ENCODE peak calls at places on chromosomes 5 and 9, in nine cellular contexts. E, O, S, W, K, Q, B, U and G are unnamed samples.

GRCh38 chr9:136367296-136368145 is 4.0 kb upstream of the DNLZ start:
- DNase-seq in B (no peak), U (no peak), O (no peak), S (no peak), E (no peak), W (no peak), K (no peak), Q (no peak), G (no peak)

GRCh38 chr9:130110596-130111021 is 56.9 kb downstream of the GPR107 start:
- DNase-seq in Q (no peak), U (peak; percentile 19), W (peak; percentile 61), E (no peak), K (peak; percentile 41), O (peak; percentile 44), S (peak; percentile 59), B (no peak), G (no peak)

GRCh38 chr5:10374032-10374431 is 20.5 kb downstream of the MARCHF6 start:
- DNase-seq in E (no peak), K (no peak), W (no peak), U (no peak), B (no peak), Q (no peak), O (no peak), S (no peak), G (no peak)

GRCh38 chr9:107712390-107712789 is 222.8 kb upstream of the KLF4 start:
- DNase-seq in S (peak; percentile 76), U (peak; percentile 56), B (peak; percentile 35), E (no peak), O (peak; percentile 59), W (peak; percentile 70), K (peak; percentile 48), Q (peak; percentile 95), G (no peak)

GRCh38 chr9:127904888-127905728 is 5.7 kb upstream of the ST6GALNAC6 start:
- DNase-seq in Q (no peak), O (no peak), E (no peak), B (no peak), K (no peak), W (no peak), S (no peak), U (no peak), G (peak; percentile 91)

GRCh38 chr5:66442951-66443445 is 153.2 kb upstream of the MAST4 start:
- DNase-seq in U (no peak), S (no peak), K (peak; percentile 95), E (no peak), B (no peak), O (peak; percentile 95), Q (no peak), W (peak; percentile 19), G (no peak)

GRCh38 chr9:33082538-33083326 is 6.3 kb upstream of the SMU1 start:
- DNase-seq in E (no peak), W (no peak), O (no peak), B (no peak), U (no peak), S (no peak), Q (peak; percentile 47), K (no peak), G (no peak)

GRCh38 chr9:92064711-92065110 is 50.5 kb downstream of the SPTLC1 start:
- DNase-seq in S (peak; percentile 73), U (peak; percentile 74), O (peak; percentile 71), B (no peak), W (peak; percentile 77), Q (no peak), E (no peak), K (peak; percentile 66), G (no peak)

GRCh38 chr9:91395106-91395552 is 28.5 kb downstream of the NFIL3 start:
- DNase-seq in E (no peak), W (peak; percentile 71), U (peak; percentile 33), S (peak; percentile 53), B (no peak), K (peak; percentile 83), O (peak; percentile 87), Q (peak; percentile 96), G (no peak)

GRCh38 chr5:56516034-56516433 is 282.9 kb upstream of the ANKRD55 start:
- DNase-seq in U (no peak), W (no peak), S (no peak), Q (peak; percentile 87), K (no peak), E (no peak), O (no peak), B (no peak), G (no peak)

GRCh38 chr9:125438506-125439433 is 177.1 kb downstream of the GAPVD1 start:
- DNase-seq in U (no peak), Q (no peak), K (no peak), S (no peak), E (no peak), B (peak; percentile 68), O (no peak), W (no peak), G (no peak)

GRCh38 chr5:40559306-40559705 is 120.4 kb upstream of the PTGER4 start:
- DNase-seq in U (no peak), O (no peak), B (no peak), E (no peak), K (no peak), Q (no peak), W (no peak), S (no peak), G (no peak)

GRCh38 chr5:66724740-66725139 is 128.5 kb downstream of the MAST4 start:
- DNase-seq in B (no peak), W (peak; percentile 34), U (no peak), E (no peak), Q (no peak), K (no peak), S (no peak), O (no peak), G (no peak)

GRCh38 chr5:95080026-95080425 is 204.9 kb downstream of the MCTP1 start:
- DNase-seq in E (no peak), S (no peak), K (peak; percentile 3), U (no peak), Q (no peak), B (no peak), W (no peak), O (peak; percentile 8), G (no peak)

GRCh38 chr5:95083606-95084005 is 201.3 kb downstream of the MCTP1 start:
- DNase-seq in Q (no peak), S (no peak), B (no peak), K (no peak), W (no peak), U (no peak), E (no peak), O (no peak), G (no peak)

GRCh38 chr5:95078868-95079267 is 206.0 kb downstream of the MCTP1 start:
- DNase-seq in W (no peak), K (no peak), B (no peak), U (no peak), E (no peak), O (no peak), Q (no peak), S (no peak), G (no peak)

GRCh38 chr5:95080456-95080855 is 204.4 kb downstream of the MCTP1 start:
- DNase-seq in W (no peak), K (no peak), B (no peak), E (no peak), O (peak; percentile 5), U (no peak), S (no peak), Q (peak; percentile 4), G (no peak)

GRCh38 chr5:95081500-95082355 is 203.2 kb downstream of the MCTP1 start:
- DNase-seq in B (no peak), U (peak; percentile 84), S (peak; percentile 89), E (peak; percentile 36), Q (peak; percentile 95), K (peak; percentile 87), O (peak; percentile 91), W (peak; percentile 76), G (no peak)
- H3K4me3 ChIP-seq in B (peak overlapping the region; percentile 39), U (peak overlapping the region; percentile 64), S (no peak overlapping the region), E (peak overlapping the region; percentile 60), Q (peak overlapping the region; percentile 30), K (no peak overlapping the region), O (peak overlapping the region; percentile 53), W (peak overlapping the region; percentile 35), G (peak overlapping the region; percentile 13)

DNA sequence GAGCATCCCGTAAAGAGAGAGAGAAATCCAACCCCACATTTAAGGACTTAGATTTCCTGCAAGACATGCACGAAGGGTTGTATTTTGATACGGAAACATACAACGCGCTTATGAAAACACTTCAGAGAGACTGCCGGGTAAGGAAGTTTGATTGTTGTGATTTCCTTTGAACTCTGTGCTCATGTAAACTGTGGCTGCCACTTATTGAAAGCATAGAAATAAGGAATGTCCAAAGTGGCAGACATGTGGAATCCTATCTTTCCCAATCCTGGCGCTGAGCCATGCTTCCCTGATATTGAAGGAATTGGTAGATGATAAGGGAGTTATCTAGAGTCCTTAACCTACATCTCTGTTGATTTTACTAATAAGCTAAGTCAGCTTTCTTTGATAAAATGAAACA is 119.4 kb downstream of the PRKACG start:
- DNase-seq in B (no peak), W (no peak), Q (no peak), U (peak; percentile 2), O (no peak), E (no peak), K (peak; percentile 5), S (no peak), G (no peak)
- H3K4me3 ChIP-seq in B (no peak overlapping the region), W (no peak overlapping the region), Q (no peak overlapping the region), U (no peak overlapping the region), O (no peak overlapping the region), E (no peak overlapping the region), K (no peak overlapping the region), S (no peak overlapping the region), G (no peak overlapping the region)

DNA sequence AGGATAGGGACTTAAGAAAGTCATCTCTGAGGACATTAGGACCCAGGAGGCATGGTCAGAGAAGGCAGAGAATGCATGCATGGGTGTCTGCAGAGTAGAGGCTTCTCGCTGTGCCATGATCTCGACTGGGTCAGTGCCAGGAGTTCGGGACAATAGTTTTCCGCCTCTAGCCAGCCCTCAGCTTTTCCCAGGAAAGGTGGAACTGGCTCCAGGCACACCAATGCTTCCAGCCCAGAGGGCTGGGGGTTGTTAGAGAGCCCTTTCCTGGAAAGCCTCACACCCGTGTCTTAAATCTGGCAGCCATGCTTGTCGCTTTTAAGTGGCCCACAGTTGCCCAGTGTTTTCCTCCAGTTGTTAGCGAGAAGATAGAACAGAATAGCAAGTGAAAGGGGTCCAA is 1111.3 kb downstream of the TAF11L14 start:
- DNase-seq in O (no peak), E (no peak), K (no peak), B (no peak), U (no peak), Q (no peak), S (no peak), W (no peak), G (no peak)
- H3K4me3 ChIP-seq in O (no peak overlapping the region), E (peak overlapping the region; percentile 62), K (no peak overlapping the region), B (peak overlapping the region; percentile 42), U (no peak overlapping the region), Q (no peak overlapping the region), S (no peak overlapping the region), W (peak overlapping the region; percentile 55), G (peak overlapping the region; percentile 46)

DNA sequence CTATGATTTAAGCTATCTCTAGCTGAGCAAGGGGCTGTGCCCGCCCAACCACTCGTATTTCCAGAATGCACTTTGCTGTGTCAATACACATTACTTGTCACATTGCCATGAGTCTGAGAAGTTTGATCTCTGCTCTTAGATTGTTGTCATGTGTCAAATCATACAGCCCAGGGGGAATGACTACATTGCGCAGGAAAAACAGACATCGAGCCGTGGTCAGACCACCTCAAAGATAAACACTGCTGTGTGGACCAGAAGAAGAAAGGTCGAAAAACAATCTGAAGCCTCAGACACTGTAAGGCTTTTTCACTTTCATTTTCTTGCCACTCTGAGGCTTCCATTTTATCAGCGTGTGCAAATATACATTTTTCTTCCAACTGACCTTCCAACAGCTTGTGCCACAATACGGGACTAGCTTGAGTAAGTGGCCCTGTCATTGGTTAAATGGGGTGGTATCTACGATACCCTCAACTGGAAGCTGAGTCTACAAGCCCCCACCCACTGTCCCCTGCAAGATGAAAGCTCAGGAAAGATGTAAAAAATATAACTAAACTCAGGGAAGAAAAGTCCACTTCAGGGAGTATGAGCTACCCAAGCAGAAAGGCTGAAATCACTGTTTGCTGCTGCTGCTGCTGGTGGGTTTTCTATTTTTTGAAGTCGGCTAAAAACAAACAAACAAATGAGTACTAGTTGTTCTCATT is 603.0 kb downstream of the BNC2 start:
- DNase-seq in O (peak; percentile 37), B (no peak), Q (peak; percentile 39), E (no peak), K (peak; percentile 48), U (peak; percentile 77), S (peak; percentile 57), W (peak; percentile 55), G (peak; percentile 20)
- H3K4me3 ChIP-seq in O (peak overlapping the region; percentile 7), B (peak overlapping the region; percentile 19), Q (no peak overlapping the region), E (peak overlapping the region; percentile 45), K (no peak overlapping the region), U (peak overlapping the region; percentile 43), S (peak overlapping the region; percentile 33), W (peak overlapping the region; percentile 73), G (peak overlapping the region; percentile 23)